ENCODE peak calls at places on chromosome 16, in nine cellular contexts. E, Z, B, S, C, P, O, F and Q are unnamed samples.

GRCh38 chr16:59688006-59688405 is 953.9 kb upstream of the GOT2 start:
- DNase-seq in O (no peak), S (no peak), C (no peak), P (no peak), F (no peak), E (no peak), B (no peak), Z (no peak), Q (no peak)

GRCh38 chr16:19709381-19710136 is 8.5 kb downstream of the KNOP1 start:
- DNase-seq in S (no peak), P (no peak), O (no peak), F (no peak), C (no peak), B (no peak), Z (no peak), E (no peak), Q (no peak)

GRCh38 chr16:56849690-56850680 is 15.0 kb upstream of the SLC12A3 start:
- DNase-seq in Z (peak), O (no peak), E (no peak), C (peak), S (no peak), F (no peak), P (no peak), B (no peak), Q (no peak)

GRCh38 chr16:51113254-51114125 is 37.6 kb downstream of the SALL1 start:
- DNase-seq in F (no peak), E (no peak), C (no peak), P (peak), O (no peak), Z (no peak), S (no peak), B (peak), Q (peak)

GRCh38 chr16:74738816-74739215 is 35.8 kb downstream of the FA2H start:
- DNase-seq in F (no peak), E (no peak), B (no peak), S (no peak), O (no peak), P (no peak), Z (no peak), C (no peak), Q (no peak)

GRCh38 chr16:1256874-1257322 is 1.0 kb downstream of the TPSD1 start:
- DNase-seq in B (no peak), F (no peak), P (no peak), S (no peak), C (no peak), Z (no peak), E (no peak), O (no peak), Q (no peak)

GRCh38 chr16:72787519-72788268 is 260.2 kb downstream of the ZFHX3 start:
- DNase-seq in E (peak), S (no peak), F (peak), Z (peak), B (peak), C (no peak), O (peak), P (peak), Q (peak)

GRCh38 chr16:56388209-56388608 is 37.1 kb downstream of the AMFR start:
- DNase-seq in O (no peak), S (no peak), E (no peak), C (no peak), B (no peak), F (no peak), P (no peak), Z (peak), Q (no peak)

GRCh38 chr16:50830698-50831097 is 88.8 kb downstream of the CYLD start:
- DNase-seq in P (no peak), Z (no peak), C (no peak), O (no peak), E (no peak), F (no peak), S (no peak), B (no peak), Q (no peak)

GRCh38 chr16:68085259-68086071 is at the start of gene NFATC3:
- DNase-seq in O (peak), Z (peak), C (peak), S (peak), B (peak), P (peak), F (peak), E (peak), Q (peak)

GRCh38 chr16:58044266-58045019 is 18.9 kb downstream of the MMP15 start:
- DNase-seq in E (no peak), O (peak), B (no peak), P (no peak), F (no peak), S (no peak), Z (no peak), C (no peak), Q (no peak)

GRCh38 chr16:346587-346986 is 5.9 kb downstream of the AXIN1 start:
- DNase-seq in F (no peak), C (no peak), Z (no peak), E (no peak), B (no peak), S (no peak), O (no peak), P (no peak), Q (no peak)

GRCh38 chr16:19411298-19411697 is 6.4 kb upstream of the TMC5 start:
- DNase-seq in B (no peak), O (no peak), Z (no peak), P (no peak), E (no peak), F (no peak), S (no peak), C (no peak), Q (no peak)

GRCh38 chr16:19588661-19589060 is 33.2 kb downstream of the VPS35L start:
- DNase-seq in O (no peak), C (no peak), E (no peak), F (no peak), Z (no peak), P (no peak), B (no peak), S (no peak), Q (no peak)

GRCh38 chr16:425740-426114 is 278 bp downstream of the RAB11FIP3 start:
- DNase-seq in Z (no peak), P (peak), B (no peak), C (no peak), S (no peak), O (no peak), E (no peak), F (no peak), Q (no peak)

GRCh38 chr16:75251280-75252048 is at the start of gene BCAR1:
- DNase-seq in B (peak), S (peak), F (peak), Z (peak), O (peak), P (peak), E (no peak), C (peak), Q (peak)

GRCh38 chr16:10465821-10466220 is 80.0 kb downstream of the ATF7IP2 start:
- DNase-seq in C (no peak), P (no peak), O (no peak), F (no peak), E (no peak), S (no peak), B (no peak), Z (no peak), Q (no peak)

GRCh38 chr16:84194470-84195200 is 3.7 kb downstream of the ADAD2 start:
- DNase-seq in E (no peak), Z (no peak), P (no peak), C (no peak), O (no peak), S (no peak), B (no peak), F (no peak), Q (no peak)

GRCh38 chr16:78005881-78006280 is 16.5 kb upstream of the CLEC3A start:
- DNase-seq in F (no peak), S (peak), O (no peak), Z (no peak), C (no peak), E (no peak), B (peak), P (peak), Q (peak)

GRCh38 chr16:11034005-11034404 is 89.6 kb downstream of the CLEC16A start:
- DNase-seq in F (no peak), E (no peak), S (no peak), O (peak), B (no peak), C (peak), Z (no peak), P (no peak), Q (no peak)

GRCh38 chr16:583815-584591 is 5.9 kb upstream of the RAB40C start:
- DNase-seq in O (peak), P (peak), E (no peak), C (no peak), F (no peak), Z (no peak), B (no peak), S (no peak), Q (no peak)

GRCh38 chr16:52624891-52625290 is 77.9 kb upstream of the TOX3 start:
- DNase-seq in O (no peak), C (no peak), B (no peak), F (no peak), E (no peak), Z (no peak), S (no peak), P (no peak), Q (no peak)

GRCh38 chr16:71426069-71426879 is 15.6 kb downstream of the TLE7 start:
- DNase-seq in Z (peak), E (no peak), F (no peak), B (peak), O (peak), P (peak), S (no peak), C (no peak), Q (peak)

GRCh38 chr16:17154981-17155380 is 315.8 kb downstream of the XYLT1 start:
- DNase-seq in Z (no peak), C (no peak), S (no peak), E (no peak), P (no peak), F (no peak), B (peak), O (no peak), Q (peak)

GRCh38 chr16:79310734-79311133 is 289.8 kb downstream of the MAF start:
- DNase-seq in S (no peak), O (no peak), Z (no peak), E (no peak), P (no peak), C (no peak), F (no peak), B (no peak), Q (no peak)

GRCh38 chr16:14232106-14232890 is 161.2 kb downstream of the MRTFB start:
- DNase-seq in C (no peak), B (no peak), S (no peak), F (no peak), E (no peak), O (peak), P (no peak), Z (no peak), Q (no peak)

GRCh38 chr16:15498427-15499175 is 64.2 kb downstream of the BMERB1 start:
- DNase-seq in F (no peak), P (peak), E (no peak), B (no peak), Z (no peak), C (no peak), S (no peak), O (no peak), Q (no peak)

GRCh38 chr16:27441998-27442397 is 40.0 kb downstream of the IL21R start:
- DNase-seq in C (no peak), Z (no peak), P (no peak), S (no peak), E (no peak), O (no peak), F (no peak), B (no peak), Q (peak)

GRCh38 chr16:23374721-23375120 is 72.6 kb downstream of the SCNN1B start:
- DNase-seq in E (no peak), F (no peak), Z (no peak), P (no peak), S (no peak), B (no peak), O (peak), C (no peak), Q (no peak)

GRCh38 chr16:16861546-16861945 is 482.6 kb downstream of the NPIPA7 start:
- DNase-seq in S (peak), C (peak), E (peak), O (peak), F (no peak), B (peak), Z (peak), P (peak), Q (peak)

DNA sequence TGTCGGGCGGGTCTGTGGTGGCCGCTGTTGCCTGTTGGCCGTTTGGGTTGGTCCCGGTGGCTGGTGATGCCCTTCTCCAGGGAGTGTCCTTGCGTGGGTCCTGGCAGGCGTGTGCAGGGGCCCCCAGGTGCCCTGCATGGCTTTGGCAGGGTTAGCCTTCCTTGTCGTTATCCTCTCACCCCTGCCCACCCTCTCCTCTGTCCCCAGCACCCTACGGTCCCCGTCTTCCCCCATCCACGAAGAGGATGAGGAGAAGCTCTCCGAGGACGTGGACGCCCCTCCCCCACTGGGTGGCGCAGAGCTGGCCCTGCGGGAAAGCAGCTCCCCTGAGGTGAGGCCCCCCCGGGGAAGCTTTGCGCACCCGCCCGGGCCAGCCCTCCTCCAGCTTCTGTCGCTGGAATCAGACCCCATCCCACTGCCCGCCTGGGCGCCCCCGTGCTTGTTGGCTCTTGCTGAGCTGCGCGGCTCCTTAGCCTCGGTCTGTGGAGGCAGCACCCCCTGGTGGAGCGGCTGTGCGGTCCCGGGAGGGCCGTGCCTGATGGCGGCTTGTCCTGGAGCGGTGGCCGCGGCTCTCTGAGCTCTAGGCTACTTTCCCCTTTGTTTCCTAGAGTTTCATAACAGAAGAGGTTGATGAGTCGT is 10.6 kb upstream of the NUDT16L1 start:
- DNase-seq in P (peak), F (no peak), Z (peak), S (no peak), E (no peak), C (peak), O (peak), B (no peak), Q (no peak)
- TF ChIP-seq CTCF in P (peak), F (no peak), Z (peak), S (peak), E (peak), C (peak), O (no peak), B (no peak), Q (peak)

GRCh38 chr16:9123871-9124270 is 32.4 kb downstream of the HAPSTR1 start:
- DNase-seq in O (peak), Z (no peak), C (peak), E (no peak), P (no peak), B (no peak), F (peak), S (no peak), Q (no peak)

GRCh38 chr16:9124444-9124843 is 33.0 kb downstream of the HAPSTR1 start:
- DNase-seq in C (no peak), F (no peak), O (no peak), E (no peak), S (no peak), B (no peak), Z (no peak), P (no peak), Q (no peak)

GRCh38 chr16:9126609-9127008 is 35.2 kb downstream of the HAPSTR1 start:
- DNase-seq in E (no peak), B (no peak), Z (no peak), O (no peak), S (no peak), F (no peak), P (no peak), C (no peak), Q (no peak)

GRCh38 chr16:9125658-9126492 is 34.4 kb downstream of the HAPSTR1 start:
- DNase-seq in P (no peak), F (no peak), O (no peak), Z (no peak), S (no peak), C (no peak), E (no peak), B (no peak), Q (no peak)

GRCh38 chr16:9124908-9125584 is 33.6 kb downstream of the HAPSTR1 start:
- DNase-seq in C (no peak), S (no peak), Z (no peak), E (no peak), P (peak), F (no peak), O (no peak), B (no peak), Q (no peak)
- TF ChIP-seq CTCF in C (no peak), S (peak), Z (peak), E (no peak), P (peak), F (no peak), O (no peak), B (no peak), Q (no peak)

GRCh38 chr16:87930456-87930855 is 5.9 kb downstream of the CA5A start:
- DNase-seq in Z (no peak), P (peak), E (no peak), S (peak), C (no peak), O (no peak), B (no peak), F (no peak), Q (no peak)
- TF ChIP-seq CTCF in Z (peak), P (peak), E (no peak), S (peak), C (no peak), O (peak), B (peak), F (no peak), Q (no peak)

GRCh38 chr16:29663829-29664132 is 734 bp downstream of the SPN start:
- DNase-seq in Z (no peak), P (no peak), F (no peak), C (no peak), E (no peak), O (no peak), B (no peak), S (no peak), Q (no peak)
- TF ChIP-seq CTCF in Z (no peak), P (no peak), F (no peak), C (no peak), E (no peak), O (no peak), B (no peak), S (no peak), Q (no peak)

GRCh38 chr16:88628512-88628974 is 9.8 kb upstream of the IL17C start:
- DNase-seq in P (peak), F (no peak), Z (no peak), B (no peak), C (no peak), O (no peak), S (peak), E (no peak), Q (no peak)
- TF ChIP-seq CTCF in P (peak), F (no peak), Z (peak), B (peak), C (peak), O (no peak), S (peak), E (peak), Q (peak)

GRCh38 chr16:81713295-81713772 is 65.8 kb upstream of the PLCG2 start:
- DNase-seq in Z (no peak), S (no peak), O (no peak), E (no peak), P (peak), B (no peak), C (no peak), F (no peak), Q (no peak)
- TF ChIP-seq CTCF in Z (peak), S (peak), O (no peak), E (no peak), P (peak), B (no peak), C (no peak), F (no peak), Q (no peak)

GRCh38 chr16:85550422-85551318 is 62.5 kb upstream of the GSE1 start:
- DNase-seq in S (no peak), Z (no peak), B (no peak), E (no peak), C (no peak), O (no peak), F (no peak), P (no peak), Q (no peak)
- TF ChIP-seq CTCF in S (peak), Z (peak), B (no peak), E (no peak), C (no peak), O (no peak), F (no peak), P (peak), Q (no peak)

DNA sequence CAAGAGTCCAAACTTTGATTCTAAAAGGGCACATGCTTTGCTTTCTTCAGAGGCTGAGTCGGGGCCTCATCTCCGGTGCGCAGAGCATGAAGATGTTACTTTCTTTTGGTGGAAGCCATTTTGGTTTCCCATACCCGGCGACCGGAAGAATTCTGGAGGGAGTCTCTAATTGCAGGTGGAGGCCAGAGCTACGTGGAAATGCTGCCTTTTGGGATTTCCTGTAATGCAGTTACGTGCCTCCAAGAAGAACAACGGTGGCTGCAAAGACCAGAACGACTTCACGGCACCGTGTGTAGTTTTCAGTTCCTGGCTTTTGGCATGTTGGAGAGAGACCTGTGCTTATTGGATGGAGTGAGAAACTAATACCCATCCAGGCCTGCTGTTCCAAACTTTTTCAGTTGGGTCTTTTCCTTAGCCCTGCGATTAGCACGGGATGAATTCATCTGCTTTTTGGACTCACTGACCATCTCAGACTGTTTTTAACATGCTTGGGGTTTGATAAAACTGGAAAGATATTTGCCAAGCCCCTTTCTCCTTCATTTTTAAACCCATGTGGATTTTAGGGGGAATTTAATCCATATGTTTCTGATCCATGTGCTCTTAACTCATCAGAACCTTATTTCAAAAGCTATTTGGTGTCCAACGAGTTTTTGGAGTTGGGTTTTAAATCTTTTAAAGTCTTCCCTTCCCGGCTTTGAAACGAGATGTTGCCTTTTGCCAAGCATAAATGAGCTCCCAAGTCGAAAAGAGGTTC is 19.0 kb downstream of the FOXL1 start:
- DNase-seq in B (no peak), O (no peak), E (no peak), F (no peak), Z (no peak), S (no peak), P (no peak), C (no peak), Q (no peak)
- TF ChIP-seq CTCF in B (no peak), O (no peak), E (no peak), F (no peak), Z (no peak), S (no peak), P (no peak), C (no peak), Q (no peak)